ENCODE peak calls at places on chromosomes 5 and 9, in nine cellular contexts. R, F, U, G, N, Z, S, A and I are unnamed samples. For H4K20me1, the result is how much of the 10 kb centered on the place peaks cover.

GRCh38 chr9:92716557-92716956 is 46.6 kb upstream of the IPPK start:
- DNase-seq in R (peak), U (peak), S (peak), G (peak), Z (peak), N (peak), A (peak), F (peak), I (peak)

GRCh38 chr9:81264516-81264915 is 424.8 kb downstream of the TLE1 start:
- DNase-seq in R (no peak), S (no peak), F (no peak), G (no peak), Z (peak), N (no peak), U (no peak), A (no peak), I (peak)

GRCh38 chr9:116504893-116505480 is 182.1 kb upstream of the TRIM32 start:
- DNase-seq in A (no peak), S (no peak), G (no peak), R (no peak), U (no peak), Z (no peak), F (no peak), N (no peak), I (no peak)

GRCh38 chr9:74803366-74804017 is 84.2 kb downstream of the TRPM6 start:
- DNase-seq in F (no peak), N (no peak), G (no peak), A (no peak), U (no peak), S (peak), R (no peak), Z (no peak), I (no peak)

GRCh38 chr5:1445313-1445894 is at the start of gene SLC6A3:
- DNase-seq in R (no peak), N (peak), A (peak), F (no peak), U (peak), G (no peak), S (no peak), Z (no peak), I (no peak)

GRCh38 chr9:97808972-97809371 is 44.1 kb upstream of the FOXE1 start:
- DNase-seq in S (no peak), N (no peak), G (no peak), U (no peak), Z (peak), A (no peak), F (no peak), R (no peak), I (peak)

GRCh38 chr9:134187821-134188420 is 23.6 kb upstream of the RNU6ATAC start:
- DNase-seq in Z (no peak), S (no peak), G (no peak), A (no peak), R (no peak), N (no peak), F (no peak), U (no peak), I (no peak)

GRCh38 chr5:168920019-168920813 is 341.0 kb upstream of the PANK3 start:
- DNase-seq in F (no peak), U (no peak), A (no peak), G (no peak), R (no peak), Z (no peak), S (no peak), N (no peak), I (no peak)

GRCh38 chr5:113263545-113263944 is 171.2 kb downstream of the TSSK1B start:
- DNase-seq in N (no peak), Z (no peak), G (no peak), R (no peak), U (no peak), F (no peak), A (no peak), S (no peak), I (no peak)

GRCh38 chr9:26746357-26747072 is 146.1 kb downstream of the CAAP1 start:
- DNase-seq in F (peak), S (peak), U (no peak), R (peak), Z (peak), N (no peak), A (no peak), G (peak), I (peak)

GRCh38 chr5:89556215-89557009 is 673.4 kb upstream of the MEF2C start:
- DNase-seq in A (no peak), N (no peak), R (peak), G (peak), F (no peak), S (peak), Z (peak), U (no peak), I (peak)
- H2AFZ ChIP-seq in A (peak), N (no peak), R (no peak), G (peak), F (no peak), S (no peak), Z (no peak), U (no peak), I (no peak)

DNA sequence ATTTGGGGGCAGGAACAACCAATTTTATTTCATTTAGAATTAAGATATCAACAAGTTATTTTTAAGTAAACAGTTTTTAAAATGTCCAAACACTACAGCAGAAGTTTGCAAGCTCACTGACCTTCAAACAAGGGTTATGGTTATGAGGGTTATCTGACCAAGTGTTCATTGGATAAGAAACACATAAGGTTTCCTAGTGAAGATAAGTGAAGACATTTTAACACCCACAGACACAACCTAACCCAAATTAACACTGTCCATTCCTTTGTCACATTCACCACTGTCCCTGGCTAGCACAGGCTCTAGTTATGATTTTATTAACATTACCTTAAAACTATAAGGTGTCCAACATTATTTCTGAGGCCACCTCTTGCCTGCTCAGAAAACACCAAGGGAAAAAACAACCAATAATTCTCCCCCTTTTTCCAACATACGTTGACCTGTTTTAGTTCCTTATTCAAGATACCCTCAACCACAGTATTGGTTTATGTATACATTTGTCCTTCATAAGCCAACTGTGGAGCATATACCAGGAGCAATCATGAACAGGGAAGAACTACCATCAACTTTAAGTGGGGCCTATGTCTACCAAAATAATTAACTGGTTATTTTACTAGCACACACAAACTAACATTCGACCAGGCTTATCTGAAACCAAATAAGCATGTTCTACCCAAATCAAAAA is 4.0 kb downstream of the ETF1 start:
- DNase-seq in Z (no peak), S (no peak), F (no peak), U (no peak), R (no peak), G (no peak), N (no peak), A (no peak), I (no peak)
- H4K20me1 ChIP-seq in Z (under half), S (half or more), F (under half), U (under half), R (under half), G (half or more), N (half or more), A (under half), I (under half)

DNA sequence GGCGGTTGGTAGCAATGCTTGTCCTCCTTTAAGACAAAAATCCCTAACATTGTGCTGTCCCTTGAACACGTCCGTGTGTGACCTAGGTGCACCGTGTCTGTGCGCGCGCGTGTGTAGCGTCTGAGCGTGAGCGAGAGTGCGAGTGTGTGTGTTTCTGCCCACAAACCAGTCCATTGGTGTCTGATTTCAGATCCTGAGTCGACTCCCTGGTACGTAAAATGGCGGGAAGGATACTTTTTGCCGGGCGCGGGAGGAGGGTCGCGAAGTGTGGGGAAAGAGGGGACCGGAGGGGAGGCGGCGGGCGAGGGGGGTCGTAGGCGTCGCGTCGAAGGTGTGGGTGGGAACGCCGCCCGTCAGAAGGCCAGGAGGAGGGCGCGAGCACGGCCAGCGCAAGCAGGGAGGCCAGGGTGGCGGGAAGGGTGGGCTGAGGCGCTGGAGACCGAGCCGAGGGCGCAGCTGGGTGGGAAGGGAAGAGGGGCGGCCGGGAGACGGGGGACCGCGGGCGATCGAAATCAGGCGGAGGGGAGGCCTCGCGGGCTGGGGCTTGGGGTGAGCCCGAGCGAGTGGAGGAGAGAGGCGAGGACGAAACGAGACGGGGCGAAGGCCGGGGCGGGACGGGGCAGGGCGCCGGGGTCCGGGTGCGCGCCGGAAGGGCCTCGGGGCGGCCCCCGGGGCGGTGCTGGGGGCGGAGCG is 8.8 kb downstream of the OTP start:
- DNase-seq in U (no peak), F (no peak), R (peak), Z (no peak), G (no peak), S (no peak), A (peak), N (peak), I (no peak)
- TF ChIP-seq EZH2 in U (no peak), F (no peak), R (no peak), Z (peak), G (no peak), S (no peak), A (peak), N (peak), I (peak)

DNA sequence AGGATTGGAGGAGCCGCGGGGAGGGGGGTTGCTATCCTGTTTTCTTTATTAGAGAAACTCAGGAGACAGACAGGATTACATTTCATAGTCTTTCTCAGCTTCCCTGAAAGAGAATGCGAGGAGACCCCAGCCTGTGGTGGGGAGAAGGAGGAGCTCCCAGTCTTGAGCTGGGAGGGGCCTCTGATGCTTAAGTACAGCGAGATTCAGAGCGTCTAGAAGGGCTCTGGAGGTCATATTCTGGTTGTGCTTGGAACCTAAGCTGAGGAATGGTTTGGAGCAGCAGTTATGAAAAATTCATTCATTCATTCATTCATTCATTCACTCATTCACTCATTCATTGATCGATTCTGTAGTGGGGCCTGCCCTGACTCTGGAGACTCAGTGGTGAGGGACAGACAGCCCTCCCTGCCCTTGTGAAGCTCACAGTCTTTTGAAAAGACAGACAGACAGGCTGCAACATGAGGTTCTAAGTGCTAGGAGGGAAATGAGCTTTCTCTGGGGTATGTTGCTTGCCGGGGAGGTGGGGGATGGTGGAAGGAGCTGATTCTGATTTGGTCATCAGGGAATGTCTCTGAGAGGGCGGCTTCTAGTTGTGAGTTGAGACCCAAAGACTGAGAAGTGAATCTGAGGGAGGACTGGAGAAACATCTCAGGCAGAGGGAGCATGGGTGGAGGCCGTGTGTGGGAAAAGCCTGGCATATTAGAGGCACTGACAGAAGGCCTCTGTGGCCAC is 2.5 kb upstream of the SPRY4 start:
- DNase-seq in N (peak), G (no peak), S (peak), Z (no peak), R (peak), U (no peak), A (no peak), F (no peak), I (peak)
- H2AFZ ChIP-seq in N (no peak), G (no peak), S (no peak), Z (no peak), R (peak), U (no peak), A (no peak), F (no peak), I (peak)

GRCh38 chr9:124304285-124304684 is 46.5 kb downstream of the NEK6 start:
- DNase-seq in R (no peak), N (no peak), S (no peak), Z (no peak), A (no peak), G (no peak), U (no peak), F (no peak), I (no peak)
- H4K20me1 ChIP-seq in R (under half), N (under half), S (under half), Z (under half), A (under half), G (under half), U (under half), F (under half), I (under half)

GRCh38 chr5:154485092-154485491 is 7.1 kb upstream of the HAND1 start:
- DNase-seq in F (no peak), N (peak), A (no peak), Z (no peak), R (no peak), G (no peak), U (no peak), S (no peak), I (no peak)

GRCh38 chr5:154482528-154483449 is 4.8 kb upstream of the HAND1 start:
- DNase-seq in G (no peak), U (no peak), N (peak), S (no peak), A (peak), Z (no peak), F (no peak), R (no peak), I (no peak)

GRCh38 chr5:154485850-154486426 is 7.9 kb upstream of the HAND1 start:
- DNase-seq in N (no peak), Z (no peak), A (no peak), U (no peak), R (no peak), G (no peak), F (no peak), S (no peak), I (no peak)

GRCh38 chr5:154483654-154484392 is 5.8 kb upstream of the HAND1 start:
- DNase-seq in Z (no peak), N (peak), A (peak), S (no peak), R (no peak), F (no peak), G (no peak), U (no peak), I (no peak)

DNA sequence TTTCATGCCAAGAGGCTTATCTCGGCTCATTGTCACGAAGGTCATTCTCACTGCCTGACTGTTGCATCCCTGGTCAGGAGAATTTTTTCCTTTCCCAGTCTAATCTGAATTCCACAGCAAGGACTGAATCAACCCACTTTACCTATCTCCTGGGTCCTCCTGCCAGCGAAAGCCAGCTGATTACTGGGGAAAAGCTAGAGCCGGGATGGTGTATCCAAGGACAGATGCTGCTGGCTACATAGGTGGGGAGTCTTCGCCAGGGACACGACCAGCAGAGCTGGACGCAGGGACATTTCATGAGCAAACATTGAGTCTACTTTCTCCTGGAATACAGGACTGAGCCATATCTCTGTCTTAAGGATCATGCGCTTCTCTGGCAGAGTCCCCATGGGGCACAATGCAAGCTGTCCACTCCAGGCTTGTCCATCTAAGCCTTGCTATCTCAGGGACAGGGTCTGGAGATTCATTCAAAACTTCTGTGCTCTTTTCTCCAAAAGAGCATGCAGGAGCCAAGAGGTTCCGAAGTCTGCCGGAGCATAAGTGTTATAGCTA is 6.4 kb upstream of the HAND1 start:
- DNase-seq in N (peak), S (no peak), F (no peak), A (no peak), Z (no peak), G (no peak), U (no peak), R (no peak), I (no peak)
- TF ChIP-seq EZH2 in N (peak), S (no peak), F (no peak), A (peak), Z (peak), G (no peak), U (no peak), R (no peak), I (peak)

GRCh38 chr5:142568271-142568995 is 117.5 kb downstream of the FGF1 start:
- DNase-seq in A (no peak), F (no peak), Z (no peak), S (no peak), G (no peak), R (peak), U (no peak), N (no peak), I (peak)
- H2AFZ ChIP-seq in A (no peak), F (no peak), Z (no peak), S (no peak), G (no peak), R (peak), U (no peak), N (no peak), I (peak)

DNA sequence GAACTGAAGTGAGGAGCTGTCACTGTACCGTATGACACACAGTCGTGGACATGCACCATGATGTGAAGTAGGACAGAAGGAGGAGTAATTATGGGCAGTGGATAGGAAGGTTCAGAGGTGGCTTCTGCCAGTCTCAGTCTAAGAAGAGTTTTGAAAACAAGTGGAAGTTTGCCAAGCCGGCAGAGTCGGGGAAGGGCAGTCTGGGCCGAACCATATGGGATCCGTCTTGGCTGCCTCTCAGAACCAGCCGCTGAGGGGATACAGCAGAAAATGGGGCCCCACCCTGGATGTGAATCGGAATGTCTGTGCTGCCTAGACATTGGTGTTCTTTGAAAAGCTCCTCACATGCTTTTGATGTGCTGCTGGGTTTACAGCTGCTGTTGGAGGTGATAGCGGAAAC is 11.1 kb downstream of the SNX18 start:
- DNase-seq in Z (no peak), S (no peak), R (no peak), A (no peak), G (no peak), U (no peak), F (no peak), N (no peak), I (no peak)
- H4K20me1 ChIP-seq in Z (under half), S (under half), R (under half), A (under half), G (under half), U (under half), F (under half), N (under half), I (under half)